ENCODE peak calls at places on chromosomes 2 and 18, in seven cellular contexts. C is bronchial epithelial cell, K is H1, J is tibial artery, U is lower leg skin, I is ascending aorta, R is GM20000. S is an unnamed sample.
A peak's percentile ranks its signal among the peaks of the same experiment; 100 is the strongest.

GRCh38 chr2:168530980-168531379 is 74.9 kb downstream of the CERS6 start:
- DNase-seq in I (no peak), K (no peak), J (no peak), C (peak; percentile 37), U (no peak), R (no peak), S (no peak)

GRCh38 chr2:59684101-59684770 is 869.2 kb downstream of the BCL11A start:
- DNase-seq in C (peak; percentile 65), K (no peak), J (no peak), U (no peak), I (no peak), R (no peak), S (no peak)

GRCh38 chr2:235394278-235394828 is 99.5 kb upstream of the AGAP1 start:
- DNase-seq in U (no peak), C (peak; percentile 94), J (no peak), K (no peak), R (no peak), I (no peak), S (no peak)

GRCh38 chr2:162917626-162918025 is 79.1 kb upstream of the KCNH7 start:
- DNase-seq in J (no peak), I (no peak), C (no peak), R (no peak), K (no peak), U (no peak), S (no peak)

GRCh38 chr18:77133051-77133919 is 702 bp upstream of the MBP start:
- DNase-seq in J (no peak), C (no peak), I (no peak), K (peak; percentile 79), U (no peak), R (no peak), S (no peak)

GRCh38 chr2:172496096-172496709 is 59.7 kb upstream of the PDK1 start:
- DNase-seq in K (no peak), C (no peak), I (no peak), R (no peak), U (no peak), J (no peak), S (no peak)

GRCh38 chr2:227860116-227860724 is 11.2 kb upstream of the DAW1 start:
- DNase-seq in I (no peak), R (no peak), K (no peak), C (no peak), U (no peak), J (no peak), S (no peak)

GRCh38 chr2:42906557-42907380 is 114.4 kb upstream of the HAAO start:
- DNase-seq in C (no peak), I (no peak), K (peak; percentile 57), J (peak; percentile 94), U (no peak), R (no peak), S (no peak)

GRCh38 chr2:149729575-149729974 is 142.0 kb upstream of the MMADHC start:
- DNase-seq in U (no peak), I (no peak), R (no peak), J (no peak), K (no peak), C (no peak), S (no peak)

GRCh38 chr2:219828127-219828526 is 200.7 kb downstream of the SLC4A3 start:
- DNase-seq in J (no peak), C (no peak), K (no peak), R (no peak), U (no peak), I (no peak), S (no peak)

GRCh38 chr2:201608021-201608420 is 35.3 kb downstream of the TMEM237 start:
- DNase-seq in K (no peak), I (no peak), R (no peak), J (no peak), U (no peak), C (no peak), S (no peak)

GRCh38 chr2:25079050-25079635 is 37.3 kb downstream of the EFR3B start:
- DNase-seq in R (no peak), J (no peak), U (no peak), K (no peak), C (no peak), I (no peak), S (no peak)

DNA sequence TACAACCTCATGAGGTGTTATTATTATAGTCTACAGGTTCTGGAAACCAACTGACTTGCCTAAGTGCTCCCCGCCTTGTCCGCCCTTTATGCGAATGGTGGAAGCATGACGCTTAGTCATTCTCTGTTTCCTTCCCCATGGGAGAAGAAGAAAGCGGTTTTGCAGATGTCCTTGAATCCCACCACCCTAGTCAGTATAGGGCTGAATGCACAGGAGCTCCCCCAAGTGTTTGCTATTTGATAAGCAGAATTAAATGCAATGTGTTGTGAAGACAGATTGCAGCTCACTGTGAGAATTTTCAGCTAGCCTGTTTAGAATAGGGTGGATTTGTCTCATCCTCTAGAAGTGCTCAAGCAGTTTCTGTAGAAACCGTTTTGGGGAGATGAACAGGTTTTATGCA is 652.0 kb downstream of the DCC start:
- DNase-seq in U (no peak), K (no peak), C (no peak), I (no peak), R (no peak), J (no peak), S (no peak)
- TF ChIP-seq CTCF in U (no peak), K (no peak), C (peak; percentile 9), I (no peak), R (no peak), J (no peak), S (no peak)

GRCh38 chr2:140354544-140354943 is 1574.4 kb upstream of the NXPH2 start:
- DNase-seq in J (no peak), C (no peak), I (no peak), K (no peak), U (no peak), R (no peak), S (no peak)

GRCh38 chr2:140348826-140349225 is 1568.6 kb upstream of the NXPH2 start:
- DNase-seq in K (no peak), U (no peak), I (no peak), C (no peak), R (no peak), J (no peak), S (no peak)

GRCh38 chr2:140351692-140352091 is 1571.5 kb upstream of the NXPH2 start:
- DNase-seq in I (no peak), U (no peak), C (no peak), R (no peak), K (no peak), J (no peak), S (no peak)

GRCh38 chr2:140353541-140353940 is 1573.4 kb upstream of the NXPH2 start:
- DNase-seq in R (no peak), I (no peak), J (no peak), C (peak; percentile 48), U (no peak), K (no peak), S (no peak)

GRCh38 chr2:140349695-140350094 is 1569.5 kb upstream of the NXPH2 start:
- DNase-seq in C (no peak), J (no peak), R (no peak), K (no peak), I (no peak), U (no peak), S (no peak)
- TF ChIP-seq CTCF in C (no peak), J (no peak), R (no peak), K (no peak), I (no peak), U (no peak), S (no peak)

GRCh38 chr2:28661589-28662001 is 90.0 kb upstream of the PPP1CB start:
- DNase-seq in K (no peak), I (peak; percentile 63), J (peak; percentile 93), R (no peak), C (peak; percentile 43), U (peak; percentile 73), S (no peak)

GRCh38 chr2:28664120-28664842 is 87.3 kb upstream of the PPP1CB start:
- DNase-seq in I (no peak), J (peak; percentile 78), R (no peak), C (no peak), U (no peak), K (no peak), S (no peak)

GRCh38 chr2:28662044-28662443 is 89.6 kb upstream of the PPP1CB start:
- DNase-seq in K (no peak), J (peak; percentile 74), U (no peak), R (no peak), I (no peak), C (peak; percentile 71), S (no peak)

GRCh38 chr2:28662468-28663095 is 89.0 kb upstream of the PPP1CB start:
- DNase-seq in R (no peak), C (peak; percentile 45), I (peak; percentile 63), J (peak; percentile 91), K (no peak), U (no peak), S (no peak)

DNA sequence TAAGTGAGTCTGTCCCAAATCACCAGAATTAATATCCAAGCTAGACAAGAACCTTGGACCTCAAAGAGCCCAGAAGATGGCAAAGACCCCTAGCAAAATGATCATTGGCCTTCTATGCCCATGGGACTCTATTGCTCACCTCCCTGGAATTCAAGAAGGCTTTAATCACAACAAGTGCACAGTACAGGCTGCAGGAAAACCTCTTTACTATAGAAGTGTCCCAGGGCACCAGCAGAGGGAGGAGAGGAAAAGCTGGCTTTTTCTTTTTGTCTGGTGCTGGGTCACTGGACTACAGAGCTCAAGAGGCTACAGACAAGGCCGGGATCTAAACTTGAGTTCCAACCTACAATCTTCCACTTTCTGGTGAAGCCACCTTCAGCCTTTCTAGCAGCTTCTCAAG is 88.3 kb upstream of the PPP1CB start:
- DNase-seq in K (no peak), U (no peak), I (no peak), C (no peak), R (no peak), J (no peak), S (no peak)
- TF ChIP-seq CTCF in K (no peak), U (no peak), I (peak; percentile 52), C (peak; percentile 9), R (no peak), J (peak; percentile 24), S (no peak)

GRCh38 chr18:686339-687111 is 25.9 kb downstream of the ENOSF1 start:
- DNase-seq in K (peak; percentile 66), C (no peak), R (no peak), U (no peak), J (no peak), I (no peak), S (no peak)
- TF ChIP-seq CTCF in K (peak; percentile 14), C (no peak), R (no peak), U (no peak), J (no peak), I (no peak), S (no peak)

GRCh38 chr2:65800998-65801397 is 368.6 kb upstream of the SPRED2 start:
- DNase-seq in C (peak; percentile 54), I (no peak), J (no peak), R (no peak), U (no peak), K (peak; percentile 54), S (no peak)
- TF ChIP-seq CTCF in C (peak; percentile 65), I (no peak), J (no peak), R (no peak), U (no peak), K (peak; percentile 57), S (no peak)

S was measured in natural killer cell.